ENCODE peak calls at places on chromosomes 2 and 18, in five cellular contexts. W is GM23248, O is neural progenitor cell, P is PC-3, V is SK-N-SH. F is an unnamed sample.

GRCh38 chr2:18117592-18117991 is 239.1 kb downstream of the KCNS3 start:
- DNase-seq in W (peak; percentile 67), O (peak; percentile 43), P (peak; percentile 56), V (peak; percentile 19), F (peak; percentile 79)

GRCh38 chr2:129254718-129255117 is 724.7 kb upstream of the RAB6C start:
- DNase-seq in W (no peak), O (no peak), P (no peak), V (no peak), F (no peak)

GRCh38 chr18:48798334-48799197 is 152.2 kb downstream of the SMAD7 start:
- DNase-seq in W (no peak), O (no peak), P (no peak), V (no peak), F (no peak)

GRCh38 chr2:105409717-105410116 is 10.9 kb upstream of the FHL2 start:
- DNase-seq in W (peak; percentile 96), O (no peak), P (peak; percentile 95), V (no peak), F (no peak)

GRCh38 chr18:62288669-62289016 is 36.5 kb upstream of the TNFRSF11A start:
- DNase-seq in W (no peak), O (no peak), P (no peak), V (no peak), F (no peak)

GRCh38 chr2:44713170-44713569 is 228.3 kb upstream of the SIX3 start:
- DNase-seq in W (no peak), O (no peak), P (no peak), V (peak; percentile 16), F (peak; percentile 72)

GRCh38 chr2:227106845-227107759 is 56.9 kb downstream of the COL4A4 start:
- DNase-seq in W (peak; percentile 78), O (peak; percentile 81), P (peak; percentile 81), V (peak; percentile 45), F (peak; percentile 27)

GRCh38 chr2:184681642-184682321 is 83.5 kb downstream of the ZNF804A start:
- DNase-seq in W (no peak), O (no peak), P (no peak), V (no peak), F (no peak)

GRCh38 chr2:121130301-121130850 is 154.6 kb downstream of the TFCP2L1 start:
- DNase-seq in W (no peak), O (no peak), P (no peak), V (peak; percentile 72), F (no peak)

GRCh38 chr2:192151848-192152247 is 42.9 kb downstream of the TMEFF2 start:
- DNase-seq in W (peak; percentile 58), O (no peak), P (no peak), V (no peak), F (no peak)

GRCh38 chr18:42929857-42930256 is 185.6 kb downstream of the RIT2 start:
- DNase-seq in W (peak; percentile 12), O (no peak), P (no peak), V (no peak), F (no peak)

GRCh38 chr18:57214976-57215375 is 68.1 kb downstream of the BOD1L2 start:
- DNase-seq in W (no peak), O (no peak), P (no peak), V (no peak), F (no peak)

GRCh38 chr2:30371772-30372373 is 75.2 kb upstream of the LCLAT1 start:
- DNase-seq in W (peak; percentile 84), O (no peak), P (no peak), V (no peak), F (no peak)

GRCh38 chr2:46010925-46011490 is 286.2 kb upstream of the EPAS1 start:
- DNase-seq in W (peak; percentile 74), O (peak; percentile 45), P (peak; percentile 72), V (peak; percentile 72), F (peak; percentile 68)

GRCh38 chr2:195094330-195094729 is 562.7 kb upstream of the SLC39A10 start:
- DNase-seq in W (peak; percentile 22), O (no peak), P (peak; percentile 34), V (no peak), F (no peak)

GRCh38 chr18:69617888-69618287 is 217.2 kb downstream of the DOK6 start:
- DNase-seq in W (peak; percentile 73), O (no peak), P (no peak), V (no peak), F (no peak)

GRCh38 chr2:121634354-121635307 is 14.6 kb downstream of the CLASP1 start:
- DNase-seq in W (peak; percentile 52), O (no peak), P (peak; percentile 95), V (no peak), F (no peak)

GRCh38 chr2:88667219-88667618 is 24.3 kb upstream of the RPIA start:
- DNase-seq in W (no peak), O (no peak), P (no peak), V (no peak), F (peak; percentile 18)

GRCh38 chr2:216500572-216500971 is 1.9 kb downstream of the RPL37A start:
- DNase-seq in W (no peak), O (no peak), P (no peak), V (no peak), F (no peak)
- H3F3A ChIP-seq in W (peaks cover 81% of the 10 kb centered on the region), O (peaks cover 62% of the 10 kb centered on the region), P (no peaks in the 10 kb centered on the region), V (peaks cover 74% of the 10 kb centered on the region), F (peaks cover 12% of the 10 kb centered on the region)

GRCh38 chr18:3252843-3253242 is 5.2 kb downstream of the MYL12A start:
- DNase-seq in W (no peak), O (no peak), P (no peak), V (no peak), F (no peak)
- H3F3A ChIP-seq in W (peaks cover 91% of the 10 kb centered on the region), O (peaks cover 42% of the 10 kb centered on the region), P (peaks cover 8% of the 10 kb centered on the region), V (peaks cover 70% of the 10 kb centered on the region), F (peaks cover 27% of the 10 kb centered on the region)

DNA sequence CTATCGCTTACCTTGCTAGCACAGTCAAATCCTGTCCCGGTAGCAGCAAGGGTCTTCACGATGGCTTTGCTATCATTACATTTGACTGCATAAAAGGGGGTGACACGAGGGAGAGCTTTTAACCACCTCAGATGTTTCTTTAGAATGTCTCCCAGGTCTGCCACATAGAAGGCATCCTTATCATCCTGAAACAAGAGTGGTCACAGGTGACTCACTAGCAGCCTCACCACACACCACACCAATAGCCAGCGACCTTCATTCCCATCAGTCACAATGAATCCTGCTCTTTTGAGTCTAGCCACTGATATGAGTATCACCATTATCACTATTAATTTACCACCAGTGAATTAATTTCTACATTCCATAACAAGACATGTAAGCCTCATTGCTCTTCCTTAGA is 3.7 kb downstream of the ODC1 start:
- DNase-seq in W (peak; percentile 28), O (no peak), P (peak; percentile 62), V (no peak), F (no peak)
- H3F3A ChIP-seq in W (peaks cover 5% of the 10 kb centered on the region), O (peaks cover 6% of the 10 kb centered on the region), P (peaks cover 33% of the 10 kb centered on the region), V (peaks cover 27% of the 10 kb centered on the region), F (peaks cover 81% of the 10 kb centered on the region)

GRCh38 chr2:177232098-177232704 is 19.6 kb downstream of the HNRNPA3 start:
- DNase-seq in W (no peak), O (no peak), P (no peak), V (no peak), F (no peak)
- H3F3A ChIP-seq in W (peaks cover 75% of the 10 kb centered on the region), O (peaks cover 33% of the 10 kb centered on the region), P (peaks cover 3% of the 10 kb centered on the region), V (peaks cover 42% of the 10 kb centered on the region), F (peaks cover 34% of the 10 kb centered on the region)

GRCh38 chr2:65382776-65383357 is 49.5 kb downstream of the SPRED2 start:
- DNase-seq in W (peak; percentile 97), O (no peak), P (peak; percentile 99), V (peak; percentile 50), F (peak; percentile 95)
- H3F3A ChIP-seq in W (peaks cover 26% of the 10 kb centered on the region), O (no peaks in the 10 kb centered on the region), P (peaks cover 10% of the 10 kb centered on the region), V (peaks cover 15% of the 10 kb centered on the region), F (peaks cover 26% of the 10 kb centered on the region)

GRCh38 chr2:237869357-237870102 is 10.1 kb downstream of the RAMP1 start:
- DNase-seq in W (no peak), O (no peak), P (no peak), V (no peak), F (no peak)
- H3F3A ChIP-seq in W (peaks cover 13% of the 10 kb centered on the region), O (no peaks in the 10 kb centered on the region), P (no peaks in the 10 kb centered on the region), V (peaks cover 6% of the 10 kb centered on the region), F (no peaks in the 10 kb centered on the region)

DNA sequence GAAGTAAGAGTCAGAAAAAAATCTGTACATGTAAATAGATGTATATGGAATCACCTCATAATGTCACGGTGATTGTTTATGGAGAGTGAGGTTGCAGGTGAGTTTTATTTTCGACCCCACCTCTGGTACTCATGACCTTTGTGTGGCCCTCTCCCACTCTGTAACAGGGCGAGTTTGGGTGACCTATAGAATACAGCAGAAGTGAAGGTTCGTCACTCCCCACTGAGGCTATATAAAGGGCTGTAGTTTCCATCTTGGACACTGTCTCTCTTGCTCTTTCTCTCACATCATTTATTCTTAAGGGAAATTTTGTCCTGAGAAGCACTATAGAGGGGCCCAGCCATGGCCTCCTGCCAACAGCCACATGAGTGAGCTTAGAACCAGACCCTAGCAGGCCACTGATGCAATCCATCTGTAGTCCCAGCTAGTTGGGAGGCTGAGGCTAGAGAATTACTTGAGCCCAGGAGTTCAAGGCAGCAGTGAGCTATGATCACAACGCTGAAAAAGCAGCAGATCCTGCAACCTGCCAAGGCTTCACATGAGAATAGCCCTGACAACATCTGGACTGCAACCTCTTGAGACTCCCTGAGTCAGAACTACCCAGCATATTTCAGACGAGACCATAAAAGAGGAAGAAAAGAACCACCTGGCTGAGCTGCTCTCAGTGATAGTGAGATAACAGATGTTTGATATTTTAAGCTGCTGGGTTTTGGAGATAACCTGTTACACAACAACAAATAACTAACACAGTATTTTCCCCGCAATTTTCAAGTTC is 74.3 kb upstream of the SLC1A4 start:
- DNase-seq in W (peak; percentile 35), O (no peak), P (no peak), V (no peak), F (peak; percentile 90)
- H3F3A ChIP-seq in W (peaks cover 4% of the 10 kb centered on the region), O (no peaks in the 10 kb centered on the region), P (no peaks in the 10 kb centered on the region), V (no peaks in the 10 kb centered on the region), F (peaks cover 61% of the 10 kb centered on the region)

DNA sequence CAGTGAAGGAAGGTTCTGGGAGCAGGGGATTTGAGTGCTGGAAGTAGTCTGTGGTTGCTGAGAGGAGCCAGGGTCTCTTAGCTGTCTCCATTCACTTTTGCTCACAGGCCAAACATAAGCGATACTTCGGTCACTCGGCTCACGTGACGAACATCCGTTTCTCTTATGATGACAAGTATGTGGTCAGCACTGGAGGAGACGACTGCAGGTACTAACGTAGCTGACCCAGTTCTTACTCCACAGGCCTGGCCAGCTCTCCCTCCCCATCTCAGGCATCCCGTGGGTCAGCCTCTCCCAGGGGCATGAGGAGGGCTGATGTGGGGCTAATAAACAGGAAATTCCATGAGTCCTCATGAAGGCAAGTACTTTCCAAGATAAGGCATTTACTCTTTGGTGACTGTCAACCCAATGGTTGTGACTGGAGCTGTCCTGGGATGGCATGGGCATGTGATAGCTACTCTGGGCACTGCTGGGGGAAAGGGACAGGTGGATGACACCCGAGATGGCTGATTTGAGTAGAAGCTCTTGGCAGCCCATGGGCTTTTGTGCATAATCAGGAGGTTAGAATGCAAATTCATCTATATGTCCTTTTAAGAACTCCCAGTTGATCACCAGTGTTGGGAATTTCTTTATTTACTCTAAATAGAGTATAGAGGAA is 81.6 kb downstream of the RTN4 start:
- DNase-seq in W (no peak), O (no peak), P (no peak), V (no peak), F (no peak)
- H3F3A ChIP-seq in W (peaks cover 79% of the 10 kb centered on the region), O (peaks cover 12% of the 10 kb centered on the region), P (no peaks in the 10 kb centered on the region), V (peaks cover 52% of the 10 kb centered on the region), F (peaks cover 15% of the 10 kb centered on the region)

GRCh38 chr2:85022232-85022631 is 51.3 kb downstream of the KCMF1 start:
- DNase-seq in W (no peak), O (no peak), P (no peak), V (no peak), F (no peak)

GRCh38 chr2:85017436-85018048 is 46.6 kb downstream of the KCMF1 start:
- DNase-seq in W (peak; percentile 47), O (no peak), P (peak; percentile 53), V (peak; percentile 21), F (no peak)

GRCh38 chr2:85019121-85019520 is 48.2 kb downstream of the KCMF1 start:
- DNase-seq in W (no peak), O (no peak), P (peak; percentile 96), V (no peak), F (no peak)

GRCh38 chr2:85015653-85016360 is 44.8 kb downstream of the KCMF1 start:
- DNase-seq in W (peak; percentile 63), O (no peak), P (no peak), V (no peak), F (no peak)

GRCh38 chr2:85018049-85018447 is 47.1 kb downstream of the KCMF1 start:
- DNase-seq in W (peak; percentile 26), O (no peak), P (no peak), V (no peak), F (no peak)
- H3F3A ChIP-seq in W (peaks cover 45% of the 10 kb centered on the region), O (peaks cover 18% of the 10 kb centered on the region), P (peaks cover 22% of the 10 kb centered on the region), V (peaks cover 32% of the 10 kb centered on the region), F (no peaks in the 10 kb centered on the region)